ENCODE peak calls at places on chromosomes 16 and 17, in four cellular contexts. One of them, this sample, is unnamed. For H3K9me1, the result is how much of the 10 kb centered on the place peaks cover.

GRCh38 chr17:13355054-13355453 is 246.7 kb downstream of the HS3ST3A1 start:
- DNase-seq in IMR-90: no peak
- DNase-seq in K562: no peak
- DNase-seq in keratinocyte: no peak
- DNase-seq in this sample: no peak

GRCh38 chr17:78993241-78993956 is 13.7 kb upstream of the LGALS3BP start:
- DNase-seq in IMR-90: peak
- DNase-seq in K562: peak
- DNase-seq in keratinocyte: no peak
- DNase-seq in this sample: peak

GRCh38 chr16:9393601-9394000 is 302.2 kb downstream of the HAPSTR1 start:
- DNase-seq in keratinocyte: no peak
- DNase-seq in IMR-90: no peak
- DNase-seq in K562: no peak
- DNase-seq in this sample: no peak

GRCh38 chr17:2238432-2239169 is 65.0 kb downstream of the SMG6 start:
- DNase-seq in keratinocyte: no peak
- DNase-seq in IMR-90: no peak
- DNase-seq in K562: no peak
- DNase-seq in this sample: peak

GRCh38 chr17:12549499-12549901 is 116.2 kb upstream of the MYOCD start:
- DNase-seq in IMR-90: peak
- DNase-seq in K562: no peak
- DNase-seq in keratinocyte: no peak
- DNase-seq in this sample: no peak

GRCh38 chr17:60388742-60389141 is 3.2 kb downstream of the USP32 start:
- DNase-seq in K562: peak
- DNase-seq in IMR-90: no peak
- DNase-seq in keratinocyte: no peak
- DNase-seq in this sample: no peak

GRCh38 chr16:30958164-30959083 is 870 bp downstream of the SETD1A start:
- DNase-seq in keratinocyte: no peak
- DNase-seq in IMR-90: peak
- DNase-seq in K562: peak
- DNase-seq in this sample: peak

GRCh38 chr16:18800674-18801196 is 614 bp downstream of the ARL6IP1 start:
- DNase-seq in IMR-90: no peak
- DNase-seq in K562: peak
- DNase-seq in keratinocyte: no peak
- DNase-seq in this sample: peak

GRCh38 chr17:79915850-79916430 is 76.7 kb upstream of the CBX4 start:
- DNase-seq in IMR-90: peak
- DNase-seq in keratinocyte: peak
- DNase-seq in K562: peak
- DNase-seq in this sample: no peak

GRCh38 chr16:29007865-29008593 is 23.2 kb downstream of the LAT start:
- DNase-seq in K562: peak
- DNase-seq in keratinocyte: no peak
- DNase-seq in IMR-90: peak
- DNase-seq in this sample: no peak

GRCh38 chr17:40462343-40463121 is 19.3 kb downstream of the IGFBP4 start:
- DNase-seq in IMR-90: no peak
- DNase-seq in K562: no peak
- DNase-seq in keratinocyte: no peak
- DNase-seq in this sample: no peak

GRCh38 chr17:39684369-39685043 is 3.4 kb downstream of the PGAP3 start:
- DNase-seq in keratinocyte: no peak
- DNase-seq in K562: no peak
- DNase-seq in IMR-90: no peak
- DNase-seq in this sample: no peak

GRCh38 chr16:11806721-11807120 is 9.7 kb upstream of the ZC3H7A start:
- DNase-seq in K562: no peak
- DNase-seq in IMR-90: peak
- DNase-seq in keratinocyte: no peak
- DNase-seq in this sample: no peak

GRCh38 chr17:1724869-1725641 is 551 bp downstream of the WDR81 start:
- DNase-seq in keratinocyte: no peak
- DNase-seq in IMR-90: no peak
- DNase-seq in K562: no peak
- DNase-seq in this sample: no peak

GRCh38 chr16:73568769-73569168 is 520.8 kb upstream of the ZFHX3 start:
- DNase-seq in keratinocyte: no peak
- DNase-seq in K562: no peak
- DNase-seq in IMR-90: no peak
- DNase-seq in this sample: no peak

GRCh38 chr17:41507315-41507880 is 2.0 kb upstream of the KRT13 start:
- DNase-seq in K562: no peak
- DNase-seq in IMR-90: no peak
- DNase-seq in keratinocyte: no peak
- DNase-seq in this sample: no peak

GRCh38 chr16:23557779-23558330 is 328 bp downstream of the UBFD1 start:
- DNase-seq in K562: no peak
- DNase-seq in keratinocyte: no peak
- DNase-seq in IMR-90: peak
- DNase-seq in this sample: no peak

GRCh38 chr17:7438050-7438614 is 1.2 kb upstream of the FGF11 start:
- DNase-seq in IMR-90: no peak
- DNase-seq in K562: peak
- DNase-seq in keratinocyte: no peak
- DNase-seq in this sample: peak

GRCh38 chr17:67399676-67400075 is 22.6 kb downstream of the PITPNC1 start:
- DNase-seq in keratinocyte: no peak
- DNase-seq in IMR-90: no peak
- DNase-seq in K562: no peak
- DNase-seq in this sample: no peak
- H3K9ac ChIP-seq in keratinocyte: no peak
- H3K9ac ChIP-seq in IMR-90: no peak
- H3K9ac ChIP-seq in K562: no peak
- H3K9ac ChIP-seq in this sample: no peak

DNA sequence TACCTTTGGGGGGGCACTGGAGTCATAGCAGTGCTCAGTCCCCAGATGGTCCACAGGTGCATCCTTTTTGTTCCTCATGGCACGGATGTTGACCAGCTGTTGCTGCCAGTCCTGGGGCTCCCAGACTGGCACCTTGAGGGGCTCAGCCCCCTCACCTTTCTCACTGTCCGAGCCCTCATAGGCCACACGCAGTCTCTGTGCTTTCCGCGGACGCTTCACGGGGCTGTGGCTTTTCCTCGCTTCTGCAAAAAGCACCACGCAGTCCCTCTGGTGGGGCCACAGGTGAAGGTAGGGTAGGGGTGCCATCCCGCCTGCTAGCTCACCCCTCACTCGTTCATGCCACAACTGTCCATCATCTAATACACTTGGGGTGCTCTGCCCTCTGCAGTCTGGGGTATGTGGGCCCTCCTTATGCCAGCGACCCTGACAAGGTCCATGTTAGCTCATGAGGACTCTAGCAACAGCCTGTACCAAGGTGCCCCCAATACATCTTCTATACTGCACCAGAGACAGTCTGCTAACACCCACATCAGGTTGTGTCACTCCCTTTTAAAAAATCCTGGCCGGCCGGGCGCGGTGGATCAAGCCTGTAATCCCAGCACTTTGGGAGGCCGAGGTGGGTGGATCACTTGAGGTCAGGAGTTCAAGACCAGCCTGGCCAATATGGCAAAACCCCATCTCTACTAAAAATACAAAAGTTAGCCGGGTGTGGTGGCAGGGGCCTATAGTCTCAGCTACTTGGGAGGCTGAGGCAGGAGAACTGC is 1.3 kb downstream of the NTHL1 start:
- DNase-seq in K562: no peak
- DNase-seq in keratinocyte: no peak
- DNase-seq in IMR-90: no peak
- DNase-seq in this sample: no peak
- H3K9me1 ChIP-seq in K562: under half
- H3K9me1 ChIP-seq in keratinocyte: under half
- H3K9me1 ChIP-seq in IMR-90: under half
- H3K9me1 ChIP-seq in this sample: under half

GRCh38 chr16:81578636-81579413 is 134.2 kb downstream of the CMIP start:
- DNase-seq in keratinocyte: no peak
- DNase-seq in K562: no peak
- DNase-seq in IMR-90: no peak
- DNase-seq in this sample: no peak

GRCh38 chr16:81578015-81578554 is 133.5 kb downstream of the CMIP start:
- DNase-seq in K562: no peak
- DNase-seq in keratinocyte: no peak
- DNase-seq in IMR-90: no peak
- DNase-seq in this sample: no peak

GRCh38 chr16:81575307-81575706 is 130.7 kb downstream of the CMIP start:
- DNase-seq in K562: no peak
- DNase-seq in IMR-90: no peak
- DNase-seq in keratinocyte: no peak
- DNase-seq in this sample: no peak

GRCh38 chr16:81575834-81576233 is 131.2 kb downstream of the CMIP start:
- DNase-seq in keratinocyte: no peak
- DNase-seq in K562: no peak
- DNase-seq in IMR-90: no peak
- DNase-seq in this sample: no peak

GRCh38 chr16:81576696-81577095 is 132.1 kb downstream of the CMIP start:
- DNase-seq in keratinocyte: no peak
- DNase-seq in K562: no peak
- DNase-seq in IMR-90: no peak
- DNase-seq in this sample: no peak
- H3K9ac ChIP-seq in keratinocyte: no peak
- H3K9ac ChIP-seq in K562: no peak
- H3K9ac ChIP-seq in IMR-90: no peak
- H3K9ac ChIP-seq in this sample: no peak

DNA sequence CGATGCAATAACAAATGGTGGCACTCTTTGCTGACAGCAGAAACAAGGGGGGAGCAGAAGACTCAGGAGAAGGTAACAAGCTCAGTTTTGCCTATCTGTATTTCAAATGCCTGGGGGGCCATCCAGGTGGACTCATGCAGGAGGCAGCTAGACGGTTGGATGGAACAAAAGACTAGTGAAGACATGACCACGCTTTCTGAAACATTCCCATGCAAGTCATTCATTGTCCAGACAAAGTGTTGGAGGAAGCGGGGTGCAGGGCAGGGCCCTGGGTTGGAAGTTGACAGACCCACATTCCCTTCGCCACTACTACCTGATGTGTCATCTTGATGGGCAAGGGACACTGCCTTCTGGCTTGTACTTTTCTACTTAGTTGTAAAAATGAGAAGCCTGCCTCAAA is 29.8 kb upstream of the CRYBA1 start:
- DNase-seq in keratinocyte: peak
- DNase-seq in K562: no peak
- DNase-seq in IMR-90: no peak
- DNase-seq in this sample: no peak
- H3K9me1 ChIP-seq in keratinocyte: under half
- H3K9me1 ChIP-seq in K562: under half
- H3K9me1 ChIP-seq in IMR-90: under half
- H3K9me1 ChIP-seq in this sample: under half

GRCh38 chr17:17675925-17676534 is 5.2 kb upstream of the RAI1 start:
- DNase-seq in IMR-90: peak
- DNase-seq in keratinocyte: peak
- DNase-seq in K562: no peak
- DNase-seq in this sample: no peak
- H3K9ac ChIP-seq in IMR-90: no peak
- H3K9ac ChIP-seq in keratinocyte: peak
- H3K9ac ChIP-seq in K562: no peak
- H3K9ac ChIP-seq in this sample: no peak

DNA sequence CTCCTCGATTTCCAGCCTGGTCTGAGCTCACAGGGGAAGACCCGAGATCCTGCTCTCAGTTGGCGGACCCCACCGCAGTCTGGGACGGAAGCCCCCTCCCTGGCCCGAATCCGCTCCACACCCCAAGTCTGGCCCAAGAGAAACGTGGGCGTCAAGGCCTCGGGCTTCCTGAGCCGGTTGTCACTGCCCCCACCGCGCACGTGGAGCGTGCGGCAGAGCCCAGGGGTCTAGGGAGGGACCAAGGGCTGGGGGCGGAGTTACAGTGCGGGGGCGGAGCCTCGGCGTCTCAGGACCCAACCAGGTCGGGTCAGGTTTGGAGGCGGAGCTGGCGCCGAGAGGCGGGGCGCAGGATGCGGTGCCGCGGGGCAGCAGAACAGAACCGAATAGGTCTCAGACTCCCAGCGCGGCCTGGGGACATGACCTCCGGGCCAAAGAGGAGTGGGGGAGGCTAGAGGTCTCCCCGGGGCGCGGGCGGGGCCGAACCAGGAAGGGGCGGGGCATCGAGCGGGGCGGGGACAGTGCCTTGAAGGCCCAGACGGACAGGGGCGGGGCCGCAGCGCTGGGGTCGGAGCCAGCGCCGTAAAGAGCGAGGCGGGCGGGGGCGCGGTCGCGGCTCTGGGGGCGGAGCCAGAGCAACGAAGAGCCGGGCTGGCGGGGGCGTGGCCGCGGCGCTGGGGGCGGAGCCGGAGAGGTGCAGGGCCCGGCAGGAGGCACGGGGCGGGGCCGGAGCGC is 429 bp upstream of the ZFPM1 start:
- DNase-seq in K562: peak
- DNase-seq in keratinocyte: peak
- DNase-seq in IMR-90: peak
- DNase-seq in this sample: peak
- H3K9me1 ChIP-seq in K562: under half
- H3K9me1 ChIP-seq in keratinocyte: under half
- H3K9me1 ChIP-seq in IMR-90: under half
- H3K9me1 ChIP-seq in this sample: under half